ENCODE peak calls at places on chromosomes 5 and 9, in seven cellular contexts. A, J, H, D, C, P and S are unnamed samples. For H3K9me3, the result is how much of the 10 kb centered on the place peaks cover.

GRCh38 chr5:74384851-74385250 is 255.7 kb downstream of the ENC1 start:
- DNase-seq in A (no peak), J (no peak), H (no peak), D (no peak), C (no peak), P (no peak), S (no peak)

GRCh38 chr9:131397100-131397790 is 3.4 kb downstream of the PRRC2B start:
- DNase-seq in A (peak), J (peak), H (no peak), D (peak), C (no peak), P (no peak), S (peak)

GRCh38 chr9:87109851-87110250 is 162.5 kb upstream of the GAS1 start:
- DNase-seq in A (no peak), J (no peak), H (no peak), D (no peak), C (no peak), P (no peak), S (no peak)

GRCh38 chr5:41418220-41419031 is 92.0 kb downstream of the PLCXD3 start:
- DNase-seq in A (no peak), J (peak), H (no peak), D (no peak), C (no peak), P (no peak), S (no peak)

GRCh38 chr5:180116441-180117377 is 45.1 kb upstream of the RNF130 start:
- DNase-seq in A (peak), J (no peak), H (peak), D (peak), C (peak), P (peak), S (no peak)

GRCh38 chr5:61991426-61991825 is 314.6 kb upstream of the KIF2A start:
- DNase-seq in A (no peak), J (no peak), H (no peak), D (no peak), C (no peak), P (no peak), S (no peak)

GRCh38 chr5:154646841-154647759 is 108.1 kb upstream of the LARP1 start:
- DNase-seq in A (peak), J (no peak), H (peak), D (peak), C (no peak), P (peak), S (peak)

GRCh38 chr9:13013976-13014375 is 239.2 kb downstream of the LURAP1L start:
- DNase-seq in A (no peak), J (no peak), H (no peak), D (no peak), C (no peak), P (no peak), S (no peak)

GRCh38 chr5:152560508-152561137 is 155.5 kb upstream of the NMUR2 start:
- DNase-seq in A (peak), J (peak), H (peak), D (peak), C (no peak), P (peak), S (peak)

GRCh38 chr9:135248111-135248510 is 160.6 kb downstream of the OLFM1 start:
- DNase-seq in A (no peak), J (no peak), H (no peak), D (no peak), C (no peak), P (peak), S (no peak)

GRCh38 chr5:31122998-31123950 is 70.2 kb upstream of the CDH6 start:
- DNase-seq in A (no peak), J (no peak), H (no peak), D (peak), C (no peak), P (no peak), S (no peak)

GRCh38 chr5:170225326-170226137 is 7.3 kb upstream of the C5orf58 start:
- DNase-seq in A (peak), J (peak), H (peak), D (peak), C (peak), P (peak), S (peak)

GRCh38 chr5:171647043-171647899 is 138.3 kb upstream of the SMIM23 start:
- DNase-seq in A (no peak), J (peak), H (no peak), D (no peak), C (no peak), P (no peak), S (no peak)

GRCh38 chr5:90802695-90803317 is 244.2 kb downstream of the ADGRV1 start:
- DNase-seq in A (peak), J (peak), H (no peak), D (peak), C (no peak), P (no peak), S (peak)

GRCh38 chr9:127698386-127698785 is 8.4 kb upstream of the CFAP157 start:
- DNase-seq in A (no peak), J (no peak), H (no peak), D (no peak), C (no peak), P (no peak), S (no peak)

GRCh38 chr5:10762776-10763500 is 1.9 kb upstream of the DAP start:
- DNase-seq in A (no peak), J (no peak), H (no peak), D (no peak), C (no peak), P (peak), S (no peak)

GRCh38 chr5:143741418-143741817 is 70.5 kb upstream of the HMHB1 start:
- DNase-seq in A (no peak), J (no peak), H (no peak), D (no peak), C (no peak), P (no peak), S (no peak)

GRCh38 chr9:94280409-94280989 is 21.4 kb downstream of the ZNF169 start:
- DNase-seq in A (no peak), J (no peak), H (no peak), D (no peak), C (no peak), P (no peak), S (no peak)
- H3K9me3 ChIP-seq in A (under half), J (under half), H (under half), D (under half), C (under half), P (under half), S (under half)

GRCh38 chr5:140753561-140753960 is 32.4 kb upstream of the PCDHA1 start:
- DNase-seq in A (no peak), J (no peak), H (no peak), D (no peak), C (no peak), P (no peak), S (no peak)
- H3K9me3 ChIP-seq in A (under half), J (under half), H (under half), D (under half), C (under half), P (half or more), S (under half)

DNA sequence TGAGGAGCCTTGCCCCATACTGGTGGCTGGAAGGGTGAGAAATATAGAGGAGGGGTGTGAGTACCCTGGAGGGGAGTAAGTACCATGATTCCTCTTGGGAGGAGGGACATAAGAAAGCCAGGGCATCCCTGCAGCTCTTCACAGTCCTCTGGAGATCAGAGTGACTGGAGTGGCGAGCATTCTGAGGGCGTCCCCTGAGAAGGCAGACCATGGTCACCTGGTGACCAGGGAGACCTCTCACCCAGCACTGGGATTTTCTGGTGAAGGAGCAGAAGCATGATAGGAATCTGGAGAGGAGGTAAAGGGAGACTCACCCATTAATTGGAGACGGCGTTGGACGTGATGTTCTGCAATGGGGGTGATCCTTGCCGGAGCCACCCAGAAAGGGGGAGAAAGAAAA is 27.7 kb upstream of the GPX3 start:
- DNase-seq in A (no peak), J (no peak), H (no peak), D (no peak), C (no peak), P (no peak), S (no peak)
- H3K9me3 ChIP-seq in A (under half), J (under half), H (under half), D (under half), C (under half), P (under half), S (under half)

DNA sequence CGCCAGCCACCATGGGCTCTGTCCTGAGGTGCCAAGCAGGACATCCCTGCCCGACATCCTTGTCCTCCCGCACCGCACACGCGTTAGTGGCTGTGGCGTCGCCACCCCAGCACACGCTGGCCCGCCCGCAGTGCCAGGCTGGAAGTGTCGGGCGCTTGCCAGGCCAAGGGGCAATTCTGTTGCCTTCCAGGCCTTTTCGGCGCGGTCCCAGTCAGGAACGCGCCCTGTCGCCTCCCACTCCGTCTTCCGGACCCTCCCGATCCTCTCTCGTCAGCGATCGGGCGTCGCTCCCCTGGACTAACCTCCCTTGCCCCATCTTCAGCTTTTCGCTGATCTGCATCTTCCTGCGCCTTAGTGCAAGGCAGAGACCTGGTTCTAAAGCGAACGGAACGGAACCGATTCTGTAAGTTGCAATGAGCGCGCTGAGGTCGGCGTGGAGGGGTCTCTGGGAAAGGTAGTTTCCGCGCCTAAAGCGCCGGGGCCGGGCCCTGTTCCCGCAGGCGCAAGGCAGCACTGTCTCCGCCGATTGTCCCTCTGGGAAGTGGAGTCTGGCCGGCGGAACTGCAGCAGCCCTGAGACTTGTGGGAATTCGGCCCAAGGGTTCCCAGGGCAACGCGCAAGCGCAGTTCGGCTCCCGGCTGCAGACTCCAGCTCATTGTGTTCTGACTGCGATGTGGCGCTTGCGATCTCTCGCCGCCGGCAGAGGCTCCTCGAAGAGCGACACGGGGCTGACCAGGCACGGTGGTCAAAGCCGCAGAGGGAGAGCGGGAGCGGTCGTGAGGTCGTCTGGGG is at the start of gene ZNF454:
- DNase-seq in A (peak), J (peak), H (peak), D (no peak), C (peak), P (peak), S (peak)
- H3K9me3 ChIP-seq in A (under half), J (under half), H (under half), D (under half), C (half or more), P (half or more), S (under half)